ENCODE peak calls at places on chromosomes 1 and 21, in four cellular contexts. T is mammary epithelial cell, S is nephron progenitor cell, O is foreskin keratinocyte. C is an unnamed sample.

GRCh38 chr1:16183157-16183556 is 27.3 kb upstream of the EPHA2 start:
- DNase-seq in T (peak), S (no peak), O (peak), C (no peak)

GRCh38 chr21:44046734-44047133 is 34.6 kb downstream of the TRAPPC10 start:
- DNase-seq in T (no peak), S (no peak), O (no peak), C (no peak)

GRCh38 chr1:156070523-156070922 is 9.6 kb downstream of the RAB25 start:
- DNase-seq in T (no peak), S (no peak), O (no peak), C (no peak)

GRCh38 chr1:65924471-65924870 is 131.8 kb downstream of the PDE4B start:
- DNase-seq in T (peak), S (no peak), O (peak), C (no peak)

GRCh38 chr1:117613969-117614865 is 8.4 kb downstream of the TENT5C start:
- DNase-seq in T (no peak), S (no peak), O (no peak), C (no peak)

GRCh38 chr1:203217139-203217621 is 12.3 kb downstream of the CHIT1 start:
- DNase-seq in T (no peak), S (no peak), O (no peak), C (peak)

GRCh38 chr1:150420560-150421265 is 56.8 kb downstream of the RPRD2 start:
- DNase-seq in T (no peak), S (no peak), O (no peak), C (no peak)

GRCh38 chr1:119115301-119115700 is 25.2 kb downstream of the WARS2 start:
- DNase-seq in T (no peak), S (no peak), O (no peak), C (no peak)

DNA sequence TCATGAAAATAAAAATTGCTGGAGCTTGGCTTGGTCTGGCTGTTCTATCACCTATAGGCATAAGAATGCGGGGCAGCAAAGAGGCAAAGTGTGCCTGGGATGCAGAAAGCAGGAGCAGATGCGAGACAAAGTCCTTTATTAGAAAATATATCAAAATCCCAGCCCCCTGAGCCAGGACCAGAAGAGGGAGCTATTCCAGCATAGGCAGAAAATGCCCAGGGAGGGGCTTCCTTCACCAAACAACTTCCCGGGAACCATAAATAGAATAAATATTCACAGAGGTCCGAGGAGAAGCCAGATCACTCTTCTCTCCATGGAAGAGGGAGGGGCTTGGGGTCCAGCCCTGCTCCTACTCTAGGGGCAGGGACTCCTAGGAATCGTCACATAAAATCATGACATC is 5.0 kb downstream of the PPOX start:
- DNase-seq in T (no peak), S (no peak), O (no peak), C (no peak)
- TF ChIP-seq CTCF in T (peak), S (no peak), O (peak), C (no peak)

GRCh38 chr1:11571906-11572616 is 82.2 kb downstream of the FBXO2 start:
- DNase-seq in T (no peak), S (peak), O (no peak), C (peak)
- TF ChIP-seq CTCF in T (peak), S (no peak), O (peak), C (peak)

GRCh38 chr1:218547901-218548730 is 203.0 kb downstream of the TGFB2 start:
- DNase-seq in T (no peak), S (no peak), O (no peak), C (no peak)

GRCh38 chr1:218548764-218549163 is 203.6 kb downstream of the TGFB2 start:
- DNase-seq in T (no peak), S (no peak), O (no peak), C (no peak)

DNA sequence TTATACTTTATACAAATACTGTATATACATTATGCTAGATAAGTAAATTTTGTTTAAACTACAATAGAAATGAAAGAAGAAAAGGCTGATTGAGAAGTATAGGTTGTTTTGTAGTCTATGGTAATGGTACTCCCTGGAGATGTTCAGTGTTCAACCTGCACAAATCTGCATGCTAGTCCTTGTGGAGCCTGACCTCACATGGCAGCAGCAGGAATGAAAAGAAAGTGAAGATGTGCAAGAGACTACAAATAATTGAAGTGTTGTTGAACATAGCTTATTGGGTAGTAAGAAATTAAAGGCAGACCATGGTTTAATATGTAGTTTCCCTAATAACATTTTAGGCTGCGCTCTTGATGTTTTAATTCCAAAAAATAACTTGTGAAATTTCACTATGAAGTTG is 201.2 kb downstream of the TGFB2 start:
- DNase-seq in T (no peak), S (no peak), O (no peak), C (no peak)
- TF ChIP-seq CTCF in T (peak), S (no peak), O (peak), C (no peak)

GRCh38 chr1:37184789-37185188 is 150.5 kb upstream of the GRIK3 start:
- DNase-seq in T (no peak), S (no peak), O (no peak), C (no peak)
- TF ChIP-seq CTCF in T (no peak), S (no peak), O (no peak), C (no peak)

DNA sequence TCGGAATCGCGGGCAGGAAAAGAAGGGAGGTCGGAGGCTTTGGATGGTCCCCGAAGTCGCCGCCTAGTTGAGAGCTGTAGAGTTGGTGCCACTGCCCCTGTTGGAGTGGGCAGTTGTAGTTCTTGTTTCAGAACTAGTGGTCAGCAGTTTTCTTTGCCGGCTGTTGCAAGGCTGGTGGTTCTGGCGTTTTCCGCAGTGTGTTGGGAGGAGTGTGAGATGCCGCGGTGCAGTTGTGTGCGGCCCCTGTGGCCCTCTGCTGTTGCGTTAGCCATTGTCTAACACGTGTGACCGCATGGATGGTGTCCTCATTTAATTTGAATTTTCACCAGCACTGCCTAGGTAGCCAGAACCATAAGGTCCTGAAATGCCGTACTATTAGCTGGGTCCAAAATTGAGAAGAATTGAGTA is 1.4 kb downstream of the ARF1 start:
- DNase-seq in T (no peak), S (no peak), O (no peak), C (no peak)
- TF ChIP-seq CTCF in T (no peak), S (no peak), O (no peak), C (no peak)

GRCh38 chr1:161739865-161740566 is 9.6 kb upstream of the DUSP12 start:
- DNase-seq in T (no peak), S (no peak), O (no peak), C (no peak)

GRCh38 chr1:161738627-161739287 is 10.8 kb upstream of the DUSP12 start:
- DNase-seq in T (peak), S (peak), O (peak), C (peak)

GRCh38 chr1:161736332-161736969 is 13.1 kb upstream of the DUSP12 start:
- DNase-seq in T (peak), S (no peak), O (peak), C (no peak)

GRCh38 chr1:161735837-161736236 is 13.7 kb upstream of the DUSP12 start:
- DNase-seq in T (peak), S (no peak), O (no peak), C (no peak)

GRCh38 chr1:161737625-161738024 is 12.0 kb upstream of the DUSP12 start:
- DNase-seq in T (no peak), S (no peak), O (no peak), C (no peak)
- TF ChIP-seq CTCF in T (no peak), S (no peak), O (no peak), C (no peak)

DNA sequence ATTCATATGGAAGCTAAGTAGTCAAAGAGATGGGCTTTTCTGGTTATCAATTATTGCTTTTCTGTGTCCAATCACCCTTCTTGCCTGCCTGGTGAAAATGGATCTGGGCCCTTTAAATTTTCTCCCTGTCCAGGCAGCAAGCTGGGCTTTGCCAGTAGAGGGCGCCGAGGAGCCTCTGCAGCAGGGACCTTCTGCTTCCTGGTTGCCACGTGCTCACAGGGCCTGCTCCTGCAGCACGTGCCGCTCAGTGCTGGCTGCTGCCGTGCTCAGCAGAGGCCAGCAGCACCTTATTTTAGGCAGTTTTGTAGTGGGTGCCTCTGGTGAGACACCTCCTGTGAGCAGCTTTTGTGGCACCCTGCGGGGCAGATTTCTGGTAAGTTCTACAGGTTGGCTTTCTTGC is 4.0 kb downstream of the ACTL8 start:
- DNase-seq in T (no peak), S (no peak), O (no peak), C (peak)
- TF ChIP-seq CTCF in T (no peak), S (peak), O (peak), C (peak)

DNA sequence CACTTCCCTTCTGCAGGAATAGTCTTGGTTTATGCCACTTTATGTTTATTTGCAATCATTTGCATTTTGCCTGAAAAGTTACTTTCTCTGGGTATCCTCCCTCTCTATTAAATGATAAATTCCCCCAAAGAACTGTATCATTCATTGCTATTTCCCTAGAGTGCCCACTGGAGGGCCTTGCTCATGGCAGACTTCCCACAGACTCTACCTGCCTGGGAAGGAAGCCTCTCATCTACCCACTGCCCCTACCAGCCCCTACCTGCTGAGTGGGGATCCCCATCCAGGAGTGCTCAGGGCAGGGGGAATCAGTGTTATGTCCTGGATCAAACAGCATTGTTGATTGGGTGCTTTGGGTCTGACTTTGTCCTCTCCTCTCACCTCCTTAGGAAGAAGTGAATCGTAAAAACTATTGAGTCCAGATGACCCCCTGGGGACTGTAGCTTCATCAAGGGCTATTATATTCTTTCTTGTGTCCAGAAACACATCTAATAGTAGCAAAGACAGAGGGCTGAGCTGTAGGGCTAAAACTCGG is 6.8 kb upstream of the LRRN2 start:
- DNase-seq in T (no peak), S (no peak), O (no peak), C (no peak)
- TF ChIP-seq CTCF in T (peak), S (no peak), O (peak), C (no peak)

GRCh38 chr1:10516925-10517676 is 42.4 kb downstream of the PEX14 start:
- DNase-seq in T (no peak), S (no peak), O (no peak), C (no peak)

GRCh38 chr1:10520497-10520896 is 45.7 kb downstream of the PEX14 start:
- DNase-seq in T (no peak), S (no peak), O (no peak), C (no peak)

GRCh38 chr1:10520952-10521351 is 46.2 kb downstream of the PEX14 start:
- DNase-seq in T (no peak), S (no peak), O (no peak), C (no peak)

GRCh38 chr1:10517677-10517982 is 42.9 kb downstream of the PEX14 start:
- DNase-seq in T (no peak), S (no peak), O (no peak), C (no peak)

GRCh38 chr1:10519016-10519417 is 44.3 kb downstream of the PEX14 start:
- DNase-seq in T (no peak), S (no peak), O (no peak), C (no peak)
- TF ChIP-seq CTCF in T (no peak), S (no peak), O (no peak), C (no peak)

DNA sequence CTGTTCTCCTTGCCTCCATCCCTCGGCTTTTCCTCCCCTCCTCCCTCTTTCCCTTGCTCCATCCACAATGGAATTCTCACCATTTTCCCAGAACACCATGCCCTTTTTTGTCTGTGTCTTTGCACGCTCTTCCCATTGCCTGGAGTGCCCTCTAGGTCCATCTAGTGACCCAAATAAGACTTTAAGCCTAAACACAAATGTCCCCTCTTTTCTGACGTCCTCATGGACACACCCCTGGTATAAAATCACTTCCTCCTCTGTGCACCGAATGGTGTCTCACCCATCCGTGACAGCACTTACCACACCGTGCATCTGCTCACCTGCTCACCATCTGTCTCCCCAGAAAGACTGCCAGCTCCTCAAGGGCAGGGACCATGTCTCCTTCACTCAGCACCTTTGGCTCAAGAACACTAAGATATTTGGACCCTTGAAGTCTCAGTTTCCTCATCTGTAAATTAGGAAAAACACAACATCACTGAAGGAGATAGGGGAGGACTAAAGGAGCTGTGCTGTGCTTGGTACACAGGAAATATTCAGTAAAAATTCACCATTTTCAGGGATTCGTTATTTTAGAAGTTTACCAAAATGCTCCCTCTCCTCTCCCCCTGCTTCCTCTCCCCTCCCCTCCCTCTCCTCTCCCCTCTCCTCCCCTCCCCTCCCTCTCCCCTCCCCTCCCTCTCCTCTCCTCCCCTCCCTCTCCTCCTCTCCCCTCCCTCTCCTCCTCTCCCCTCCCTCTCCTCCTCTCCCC is 23.7 kb upstream of the CPT2 start:
- DNase-seq in T (no peak), S (no peak), O (no peak), C (no peak)
- TF ChIP-seq CTCF in T (no peak), S (no peak), O (peak), C (no peak)